ENCODE peak calls at places on chromosomes 16 and 17, in eight cellular contexts. One of them, this sample, is unnamed.

GRCh38 chr16:74726736-74727135 is 26.1 kb upstream of the MLKL start:
- DNase-seq in small intestine: peak; percentile 85
- DNase-seq in sigmoid colon: no peak
- DNase-seq in thoracic aorta: no peak
- DNase-seq in anterior cingulate cortex: no peak
- DNase-seq in upper lobe of left lung: no peak
- DNase-seq in GM13977: no peak
- DNase-seq in lung: no peak
- DNase-seq in this sample: no peak

GRCh38 chr17:65530158-65530984 is 31.1 kb downstream of the AXIN2 start:
- DNase-seq in thoracic aorta: no peak
- DNase-seq in sigmoid colon: no peak
- DNase-seq in upper lobe of left lung: no peak
- DNase-seq in GM13977: no peak
- DNase-seq in anterior cingulate cortex: peak; percentile 20
- DNase-seq in lung: no peak
- DNase-seq in small intestine: peak; percentile 77
- DNase-seq in this sample: no peak

GRCh38 chr16:5073279-5073629 is 1.6 kb downstream of the ALG1 start:
- DNase-seq in small intestine: no peak
- DNase-seq in thoracic aorta: no peak
- DNase-seq in GM13977: peak; percentile 6
- DNase-seq in sigmoid colon: no peak
- DNase-seq in anterior cingulate cortex: no peak
- DNase-seq in lung: no peak
- DNase-seq in upper lobe of left lung: no peak
- DNase-seq in this sample: no peak

GRCh38 chr16:15643453-15644305 is 725 bp upstream of the MARF1 start:
- DNase-seq in GM13977: no peak
- DNase-seq in upper lobe of left lung: no peak
- DNase-seq in small intestine: peak; percentile 66
- DNase-seq in sigmoid colon: no peak
- DNase-seq in anterior cingulate cortex: peak; percentile 80
- DNase-seq in thoracic aorta: no peak
- DNase-seq in lung: no peak
- DNase-seq in this sample: no peak

GRCh38 chr16:30645727-30646126 is 5.0 kb upstream of the PRR14 start:
- DNase-seq in upper lobe of left lung: no peak
- DNase-seq in lung: no peak
- DNase-seq in sigmoid colon: no peak
- DNase-seq in thoracic aorta: no peak
- DNase-seq in anterior cingulate cortex: no peak
- DNase-seq in GM13977: no peak
- DNase-seq in small intestine: no peak
- DNase-seq in this sample: no peak

GRCh38 chr17:65064452-65065019 is 8.0 kb upstream of the GNA13 start:
- DNase-seq in anterior cingulate cortex: no peak
- DNase-seq in upper lobe of left lung: no peak
- DNase-seq in small intestine: no peak
- DNase-seq in lung: no peak
- DNase-seq in GM13977: no peak
- DNase-seq in sigmoid colon: peak; percentile 28
- DNase-seq in thoracic aorta: no peak
- DNase-seq in this sample: no peak

GRCh38 chr17:45201457-45201856 is 20.2 kb upstream of the FMNL1 start:
- DNase-seq in upper lobe of left lung: no peak
- DNase-seq in GM13977: no peak
- DNase-seq in small intestine: no peak
- DNase-seq in thoracic aorta: no peak
- DNase-seq in anterior cingulate cortex: no peak
- DNase-seq in lung: no peak
- DNase-seq in sigmoid colon: no peak
- DNase-seq in this sample: no peak

GRCh38 chr17:20043034-20043433 is 33.9 kb downstream of the SPECC1 start:
- DNase-seq in anterior cingulate cortex: no peak
- DNase-seq in sigmoid colon: no peak
- DNase-seq in upper lobe of left lung: no peak
- DNase-seq in small intestine: no peak
- DNase-seq in lung: no peak
- DNase-seq in GM13977: no peak
- DNase-seq in thoracic aorta: no peak
- DNase-seq in this sample: no peak

GRCh38 chr16:87562201-87562600 is 40.1 kb upstream of the JPH3 start:
- DNase-seq in anterior cingulate cortex: no peak
- DNase-seq in sigmoid colon: no peak
- DNase-seq in thoracic aorta: no peak
- DNase-seq in lung: no peak
- DNase-seq in GM13977: no peak
- DNase-seq in small intestine: no peak
- DNase-seq in upper lobe of left lung: no peak
- DNase-seq in this sample: no peak

GRCh38 chr17:42061641-42062487 is 11.5 kb upstream of the C17orf113 start:
- DNase-seq in upper lobe of left lung: no peak
- DNase-seq in GM13977: no peak
- DNase-seq in thoracic aorta: no peak
- DNase-seq in sigmoid colon: no peak
- DNase-seq in lung: no peak
- DNase-seq in small intestine: no peak
- DNase-seq in anterior cingulate cortex: no peak
- DNase-seq in this sample: no peak

This sample was measured in heart right ventricle.